ENCODE peak calls at places on chromosome X, in six cellular contexts. K is activated CD4-positive, alpha-beta T cell treated with anti-CD3 and anti-CD28 coated beads, Interleukin-2, amount 50 U/mL, for 1 hour; U is Calu3; V is thoracic aorta; S is fibroblast of pulmonary artery; H is AG10803. M is an unnamed sample.

GRCh38 chrX:148871422-148872152 is 371.2 kb downstream of the AFF2 start:
- DNase-seq in V (no peak), S (peak), H (peak), K (no peak), U (no peak), M (no peak)

GRCh38 chrX:1784773-1785172 is 169.9 kb downstream of the ASMT start:
- DNase-seq in K (no peak), V (no peak), S (no peak), U (no peak), H (no peak), M (no peak)

GRCh38 chrX:139106111-139106510 is 394.6 kb upstream of the FGF13 start:
- DNase-seq in U (no peak), K (no peak), S (peak), V (no peak), H (peak), M (no peak)

GRCh38 chrX:41334866-41335589 is 1.1 kb downstream of the DDX3X start:
- DNase-seq in H (peak), K (peak), U (peak), S (peak), V (no peak), M (peak)

GRCh38 chrX:131068945-131069719 is 11.0 kb downstream of the ARHGAP36 start:
- DNase-seq in V (no peak), U (no peak), S (peak), K (no peak), H (peak), M (no peak)

GRCh38 chrX:153537526-153538295 is 20.3 kb downstream of the ATP2B3 start:
- DNase-seq in K (no peak), V (no peak), S (no peak), H (no peak), U (no peak), M (no peak)

GRCh38 chrX:8981742-8982141 is 52.2 kb downstream of the FAM9B start:
- DNase-seq in V (no peak), H (no peak), K (no peak), S (no peak), U (no peak), M (no peak)

GRCh38 chrX:1295550-1295949 is 26.9 kb downstream of the CSF2RA start:
- DNase-seq in S (no peak), U (no peak), K (no peak), V (no peak), H (no peak), M (no peak)

GRCh38 chrX:71618303-71618721 is at the start of gene CXCR3:
- DNase-seq in K (peak), H (no peak), U (no peak), V (no peak), S (peak), M (no peak)

GRCh38 chrX:40945366-40945713 is 139.9 kb upstream of the USP9X start:
- DNase-seq in H (peak), K (no peak), U (peak), V (no peak), S (peak), M (no peak)

GRCh38 chrX:9197231-9197630 is 163.3 kb upstream of the FAM9B start:
- DNase-seq in V (no peak), S (peak), H (peak), U (no peak), K (no peak), M (no peak)

GRCh38 chrX:132909643-132910042 is 48.8 kb downstream of the HS6ST2 start:
- DNase-seq in S (peak), H (peak), U (no peak), K (no peak), V (no peak), M (no peak)

GRCh38 chrX:15497865-15498264 is 2.7 kb upstream of the BMX start:
- DNase-seq in U (peak), S (peak), V (no peak), H (peak), K (peak), M (peak)

GRCh38 chrX:132833373-132833772 is 125.1 kb downstream of the HS6ST2 start:
- DNase-seq in K (no peak), V (no peak), U (no peak), S (no peak), H (no peak), M (no peak)

GRCh38 chrX:39966186-39966585 is 131.6 kb downstream of the BCOR start:
- DNase-seq in S (peak), V (no peak), K (no peak), U (no peak), H (no peak), M (no peak)

GRCh38 chrX:13681595-13681994 is 7.3 kb upstream of the RAB9A start:
- DNase-seq in S (no peak), V (no peak), H (no peak), U (no peak), K (no peak), M (no peak)

GRCh38 chrX:349196-349595 is 30.6 kb upstream of the GTPBP6 start:
- DNase-seq in H (no peak), S (peak), K (no peak), U (no peak), V (no peak), M (peak)

GRCh38 chrX:40392599-40392998 is 188.2 kb upstream of the ATP6AP2 start:
- DNase-seq in U (no peak), H (no peak), V (no peak), K (no peak), S (no peak), M (no peak)

GRCh38 chrX:53045002-53045401 is 3.6 kb upstream of the GPR173 start:
- DNase-seq in H (no peak), U (no peak), V (no peak), S (no peak), K (no peak), M (no peak)

GRCh38 chrX:94695910-94696309 is 1021.9 kb downstream of the FAM133A start:
- DNase-seq in U (no peak), V (no peak), H (no peak), K (no peak), S (no peak), M (no peak)

GRCh38 chrX:39883664-39884063 is 214.1 kb downstream of the BCOR start:
- DNase-seq in H (no peak), U (no peak), V (no peak), K (no peak), S (no peak), M (no peak)

GRCh38 chrX:130507015-130507414 is 105.2 kb downstream of the RBMX2 start:
- DNase-seq in K (no peak), S (no peak), V (no peak), H (no peak), U (no peak), M (no peak)

GRCh38 chrX:16484338-16484737 is 165.6 kb upstream of the S100G start:
- DNase-seq in K (no peak), V (no peak), H (peak), U (peak), S (peak), M (no peak)

GRCh38 chrX:12080265-12080664 is 58.0 kb upstream of the FRMPD4 start:
- DNase-seq in H (peak), V (no peak), K (no peak), S (peak), U (peak), M (no peak)

GRCh38 chrX:110051559-110051958 is 48.6 kb downstream of the TMEM164 start:
- DNase-seq in S (no peak), U (no peak), K (no peak), V (no peak), H (no peak), M (no peak)

GRCh38 chrX:103635436-103635835 is 6.7 kb downstream of the TCEAL1 start:
- DNase-seq in H (no peak), V (no peak), S (no peak), K (no peak), U (no peak), M (no peak)

GRCh38 chrX:134658421-134658896 is at the start of gene PLAC1:
- DNase-seq in K (no peak), V (no peak), S (no peak), H (no peak), U (no peak), M (no peak)

GRCh38 chrX:40166582-40166981 is 68.8 kb upstream of the BCOR start:
- DNase-seq in V (no peak), S (no peak), K (no peak), H (peak), U (no peak), M (peak)

GRCh38 chrX:20711366-20711765 is 444.7 kb upstream of the RPS6KA3 start:
- DNase-seq in U (no peak), K (no peak), H (no peak), V (no peak), S (no peak), M (no peak)

GRCh38 chrX:14013074-14013473 is 16.6 kb downstream of the GEMIN8 start:
- DNase-seq in H (peak), K (no peak), V (no peak), U (no peak), S (no peak), M (no peak)

GRCh38 chrX:13396887-13397286 is 77.0 kb upstream of the ATXN3L start:
- DNase-seq in K (no peak), S (peak), U (no peak), V (no peak), H (peak), M (no peak)

GRCh38 chrX:44972132-44972531 is 99.1 kb downstream of the KDM6A start:
- DNase-seq in V (no peak), U (no peak), H (no peak), S (no peak), K (no peak), M (no peak)

GRCh38 chrX:41661366-41662095 is 27.2 kb upstream of the GPR34 start:
- DNase-seq in U (no peak), K (no peak), S (peak), H (peak), V (no peak), M (no peak)

GRCh38 chrX:140725500-140725899 is 15.9 kb downstream of the LINC00632 start:
- DNase-seq in H (no peak), S (no peak), V (no peak), U (no peak), K (no peak), M (no peak)

GRCh38 chrX:38305971-38306370 is 21.3 kb downstream of the RPGR start:
- DNase-seq in V (no peak), U (no peak), K (no peak), S (peak), H (no peak), M (no peak)

GRCh38 chrX:153969904-153970397 is 1.7 kb downstream of the HCFC1 start:
- DNase-seq in S (peak), K (no peak), V (no peak), U (no peak), H (peak), M (no peak)

GRCh38 chrX:104488811-104489210 is 77.2 kb upstream of the IL1RAPL2 start:
- DNase-seq in V (no peak), U (no peak), S (no peak), K (no peak), H (no peak), M (no peak)

GRCh38 chrX:2692221-2693122 is 1.4 kb downstream of the CD99 start:
- DNase-seq in V (peak), S (peak), U (no peak), K (no peak), H (peak), M (no peak)